ENCODE peak calls at places on chromosomes 3 and 15, in four cellular contexts. Y is HepG2, U is HCT116, B is K562. C is an unnamed sample.
A peak's percentile ranks its signal among the peaks of the same experiment; 100 is the strongest.

GRCh38 chr15:77532067-77532710 is 100.5 kb downstream of the LINGO1 start:
- DNase-seq in Y (no peak), U (no peak), B (no peak), C (no peak)

GRCh38 chr15:51731549-51732267 is 5.7 kb downstream of the LYSMD2 start:
- DNase-seq in Y (no peak), U (no peak), B (peak; percentile 21), C (no peak)

GRCh38 chr15:60745469-60745971 is 266.6 kb upstream of the ICE2 start:
- DNase-seq in Y (no peak), U (no peak), B (no peak), C (no peak)

GRCh38 chr3:72223116-72223515 is 438.2 kb upstream of the PROK2 start:
- DNase-seq in Y (no peak), U (no peak), B (no peak), C (no peak)

GRCh38 chr15:78739996-78740903 is 71.0 kb downstream of the ADAMTS7 start:
- DNase-seq in Y (peak; percentile 57), U (peak; percentile 45), B (peak; percentile 54), C (no peak)

GRCh38 chr3:99012051-99012450 is 110.6 kb upstream of the DCBLD2 start:
- DNase-seq in Y (no peak), U (no peak), B (no peak), C (no peak)

GRCh38 chr3:192887047-192887446 is 30.6 kb downstream of the MB21D2 start:
- DNase-seq in Y (peak; percentile 38), U (peak; percentile 57), B (no peak), C (peak; percentile 74)

GRCh38 chr15:36527512-36528162 is 51.8 kb upstream of the CDIN1 start:
- DNase-seq in Y (no peak), U (no peak), B (no peak), C (no peak)

GRCh38 chr3:149055575-149055974 is 30.8 kb downstream of the HLTF start:
- DNase-seq in Y (no peak), U (no peak), B (no peak), C (no peak)

GRCh38 chr3:188041193-188041592 is 112.8 kb upstream of the LPP start:
- DNase-seq in Y (no peak), U (no peak), B (no peak), C (no peak)

GRCh38 chr15:61195116-61196002 is 33.7 kb downstream of the RORA start:
- DNase-seq in Y (peak; percentile 23), U (peak; percentile 26), B (peak; percentile 44), C (peak; percentile 39)

GRCh38 chr3:88032245-88032644 is 26.6 kb downstream of the CGGBP1 start:
- DNase-seq in Y (no peak), U (no peak), B (no peak), C (no peak)

GRCh38 chr3:63872135-63872924 is 8.7 kb downstream of the ATXN7 start:
- DNase-seq in Y (no peak), U (peak; percentile 54), B (no peak), C (no peak)

GRCh38 chr3:79367803-79368202 is 400.0 kb downstream of the ROBO1 start:
- DNase-seq in Y (no peak), U (no peak), B (no peak), C (no peak)

GRCh38 chr15:31438601-31439265 is 112.1 kb downstream of the KLF13 start:
- DNase-seq in Y (no peak), U (no peak), B (no peak), C (no peak)

GRCh38 chr15:92809880-92810361 is 90.2 kb upstream of the CHD2 start:
- DNase-seq in Y (no peak), U (no peak), B (peak; percentile 57), C (no peak)

GRCh38 chr3:15659254-15659975 is 57.9 kb downstream of the BTD start:
- DNase-seq in Y (no peak), U (no peak), B (no peak), C (no peak)

GRCh38 chr3:151553873-151554272 is 93.0 kb upstream of the IGSF10 start:
- DNase-seq in Y (no peak), U (no peak), B (no peak), C (no peak)
- TF ChIP-seq TCF7L2 in Y (no peak), U (no peak), B (no peak), C (no peak)

DNA sequence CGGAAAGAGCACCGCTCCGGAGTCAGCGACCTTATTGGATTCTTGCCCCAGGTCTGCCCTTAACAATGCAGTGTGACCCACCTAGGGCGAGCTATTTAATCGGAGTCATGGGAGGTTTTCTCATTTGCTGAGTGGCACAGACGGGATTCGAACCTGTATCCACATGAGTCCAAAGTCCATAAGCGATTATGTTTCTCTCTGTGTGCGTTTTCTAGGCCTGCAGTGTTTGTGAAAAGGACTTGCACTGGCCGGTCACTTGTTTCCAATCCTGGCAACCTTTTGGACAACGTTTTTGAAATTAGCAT is 686 bp upstream of the HDGFL3 start:
- DNase-seq in Y (no peak), U (no peak), B (no peak), C (no peak)
- TF ChIP-seq TCF7L2 in Y (no peak), U (no peak), B (no peak), C (no peak)

GRCh38 chr15:58952751-58953150 is 19.3 kb upstream of the SLTM start:
- DNase-seq in Y (no peak), U (no peak), B (no peak), C (no peak)

GRCh38 chr15:58962136-58962535 is 25.3 kb upstream of the RNF111 start:
- DNase-seq in Y (no peak), U (no peak), B (no peak), C (no peak)

GRCh38 chr15:58962662-58963565 is 24.5 kb upstream of the RNF111 start:
- DNase-seq in Y (no peak), U (no peak), B (no peak), C (no peak)

GRCh38 chr15:58958811-58959210 is 25.3 kb upstream of the SLTM start:
- DNase-seq in Y (no peak), U (no peak), B (no peak), C (no peak)

DNA sequence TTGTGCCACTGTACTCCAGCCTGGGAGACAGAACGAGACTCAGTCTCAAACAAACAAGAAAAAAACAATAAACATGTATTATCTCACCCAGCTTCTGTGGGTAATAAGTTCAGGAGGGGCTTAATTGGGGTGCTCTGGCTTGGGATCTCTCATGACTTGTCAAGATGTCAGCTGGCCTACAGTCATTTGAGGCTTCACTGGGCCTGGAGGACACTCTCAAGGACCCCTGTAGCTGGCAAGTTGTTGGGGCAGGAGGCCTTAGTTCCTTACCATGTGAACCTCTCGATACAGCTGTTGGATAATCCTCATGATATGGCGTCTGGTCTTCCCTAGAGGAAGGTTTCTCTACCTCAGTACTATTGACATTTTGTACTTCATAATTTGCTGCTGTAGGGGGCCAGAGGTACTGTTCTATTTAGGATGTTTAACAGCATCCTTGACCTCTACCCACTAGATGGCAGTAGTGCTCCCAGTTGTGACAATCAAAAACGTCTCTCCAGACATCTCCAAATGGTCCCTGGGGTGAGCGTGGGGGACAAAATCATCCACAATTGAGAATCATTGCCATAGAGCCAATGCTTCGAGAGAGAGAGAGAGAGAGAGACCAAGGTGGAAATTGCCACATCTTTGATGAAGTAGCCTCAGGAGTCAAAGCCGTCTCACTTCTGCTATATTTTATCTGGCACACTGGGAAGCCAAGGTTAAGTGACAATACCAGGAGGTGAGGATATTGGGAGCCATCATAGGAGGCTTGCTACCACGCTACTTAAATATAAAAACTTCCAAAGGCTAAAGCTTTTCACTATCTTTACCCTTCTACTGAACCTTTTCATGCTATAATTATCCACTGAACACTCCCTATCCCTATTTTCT is 23.9 kb upstream of the SLTM start:
- DNase-seq in Y (peak; percentile 69), U (peak; percentile 81), B (peak; percentile 61), C (peak; percentile 63)
- TF ChIP-seq TCF7L2 in Y (no peak), U (no peak), B (no peak), C (no peak)

GRCh38 chr15:63461230-63461629 is 43.2 kb upstream of the USP3 start:
- DNase-seq in Y (peak; percentile 35), U (no peak), B (no peak), C (no peak)
- TF ChIP-seq TCF7L2 in Y (no peak), U (no peak), B (no peak), C (no peak)

GRCh38 chr3:11507719-11508118 is 136.0 kb downstream of the VGLL4 start:
- DNase-seq in Y (no peak), U (no peak), B (peak; percentile 52), C (no peak)

GRCh38 chr3:11508346-11509174 is 135.2 kb downstream of the VGLL4 start:
- DNase-seq in Y (no peak), U (no peak), B (no peak), C (no peak)

GRCh38 chr3:11513817-11514135 is 129.9 kb downstream of the VGLL4 start:
- DNase-seq in Y (no peak), U (no peak), B (no peak), C (no peak)

GRCh38 chr3:11509175-11510000 is 134.3 kb downstream of the VGLL4 start:
- DNase-seq in Y (peak; percentile 31), U (no peak), B (peak; percentile 82), C (no peak)

GRCh38 chr3:11510001-11510760 is 133.5 kb downstream of the VGLL4 start:
- DNase-seq in Y (no peak), U (no peak), B (no peak), C (no peak)
- TF ChIP-seq TCF7L2 in Y (no peak), U (no peak), B (no peak), C (no peak)

DNA sequence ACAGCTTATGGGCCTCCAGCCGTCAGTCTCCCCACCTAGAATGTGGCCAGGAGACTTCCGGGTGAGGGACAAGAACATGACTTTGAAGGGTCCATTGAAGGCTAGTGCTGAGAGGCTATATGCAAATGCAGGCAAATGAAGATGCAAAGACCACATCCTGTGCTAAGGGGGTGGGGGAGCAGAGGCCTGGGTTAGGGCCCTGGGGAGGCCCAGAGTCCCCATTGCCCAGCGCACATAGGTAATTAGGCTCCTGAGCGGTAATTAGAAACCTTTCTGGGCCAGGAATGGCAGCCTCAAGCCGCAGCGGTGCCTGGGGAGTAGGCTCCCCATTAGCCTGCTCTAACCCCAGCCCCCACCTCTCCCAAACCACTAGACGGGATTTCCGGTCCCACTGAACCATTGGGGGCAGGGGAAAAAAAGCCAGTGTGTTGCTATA is 6.9 kb downstream of the CSK start:
- DNase-seq in Y (no peak), U (no peak), B (no peak), C (no peak)
- TF ChIP-seq TCF7L2 in Y (no peak), U (no peak), B (no peak), C (no peak)

GRCh38 chr15:69876030-69876429 is 221.7 kb downstream of the TLE3 start:
- DNase-seq in Y (no peak), U (no peak), B (peak; percentile 82), C (no peak)
- TF ChIP-seq TCF7L2 in Y (no peak), U (no peak), B (no peak), C (no peak)

GRCh38 chr3:55619186-55619808 is 132.2 kb upstream of the WNT5A start:
- DNase-seq in Y (no peak), U (no peak), B (no peak), C (no peak)
- TF ChIP-seq TCF7L2 in Y (no peak), U (no peak), B (no peak), C (no peak)

GRCh38 chr3:77321646-77322045 is 281.7 kb downstream of the ROBO2 start:
- DNase-seq in Y (peak; percentile 90), U (no peak), B (no peak), C (no peak)
- TF ChIP-seq TCF7L2 in Y (no peak), U (no peak), B (no peak), C (no peak)

GRCh38 chr3:45082139-45082538 is 56.0 kb downstream of the CLEC3B start:
- DNase-seq in Y (no peak), U (no peak), B (no peak), C (no peak)
- TF ChIP-seq TCF7L2 in Y (no peak), U (no peak), B (no peak), C (no peak)

C was measured in Panc1.